ENCODE peak calls at places on chromosome 2, in seven cellular contexts. X is SK-N-SH, H is A549, V is sigmoid colon, O is HepG2, K is ovary, W is stomach. S is an unnamed sample.
A peak's percentile ranks its signal among the peaks of the same experiment; 100 is the strongest.

GRCh38 chr2:75516378-75517122 is 44.2 kb downstream of the EVA1A start:
- DNase-seq in X (no peak), H (no peak), V (no peak), O (peak; percentile 99), K (no peak), W (no peak), S (no peak)

GRCh38 chr2:46210063-46210462 is 87.1 kb upstream of the EPAS1 start:
- DNase-seq in X (no peak), H (no peak), V (no peak), O (no peak), K (no peak), W (no peak), S (no peak)

GRCh38 chr2:233995985-233996384 is 54.5 kb upstream of the SPP2 start:
- DNase-seq in X (no peak), H (no peak), V (no peak), O (no peak), K (no peak), W (no peak), S (no peak)

GRCh38 chr2:26685943-26686839 is 6.3 kb upstream of the KCNK3 start:
- DNase-seq in X (no peak), H (no peak), V (no peak), O (no peak), K (no peak), W (no peak), S (no peak)

GRCh38 chr2:154700142-154700541 is 1.6 kb downstream of the KCNJ3 start:
- DNase-seq in X (no peak), H (no peak), V (no peak), O (no peak), K (no peak), W (no peak), S (no peak)

GRCh38 chr2:101150306-101151140 is 659 bp downstream of the TBC1D8 start:
- DNase-seq in X (peak; percentile 78), H (no peak), V (peak; percentile 73), O (no peak), K (peak; percentile 30), W (peak; percentile 57), S (peak; percentile 56)

GRCh38 chr2:235300368-235301201 is 193.3 kb upstream of the AGAP1 start:
- DNase-seq in X (no peak), H (no peak), V (no peak), O (no peak), K (no peak), W (no peak), S (peak; percentile 61)

GRCh38 chr2:185132501-185133041 is 534.2 kb downstream of the ZNF804A start:
- DNase-seq in X (no peak), H (no peak), V (peak; percentile 62), O (no peak), K (no peak), W (no peak), S (peak; percentile 75)

GRCh38 chr2:180938419-180938818 is 42.0 kb upstream of the UBE2E3 start:
- DNase-seq in X (no peak), H (no peak), V (no peak), O (no peak), K (no peak), W (no peak), S (no peak)

GRCh38 chr2:44772670-44773378 is 168.7 kb upstream of the SIX3 start:
- DNase-seq in X (peak; percentile 88), H (no peak), V (no peak), O (no peak), K (no peak), W (no peak), S (no peak)

GRCh38 chr2:120223034-120223912 is at the start of gene TMEM185B:
- DNase-seq in X (peak; percentile 100), H (peak; percentile 82), V (peak; percentile 95), O (peak; percentile 59), K (peak; percentile 91), W (peak; percentile 92), S (peak; percentile 93)

GRCh38 chr2:70647873-70648481 is 94.4 kb upstream of the TGFA start:
- DNase-seq in X (peak; percentile 73), H (peak; percentile 48), V (no peak), O (peak; percentile 43), K (peak; percentile 39), W (peak; percentile 74), S (peak; percentile 60)

GRCh38 chr2:238669581-238670340 is 178.1 kb upstream of the TWIST2 start:
- DNase-seq in X (no peak), H (no peak), V (no peak), O (no peak), K (no peak), W (no peak), S (no peak)

GRCh38 chr2:120032297-120032696 is 19.4 kb downstream of the EPB41L5 start:
- DNase-seq in X (no peak), H (no peak), V (no peak), O (no peak), K (no peak), W (no peak), S (no peak)

GRCh38 chr2:159228006-159228655 is 58.4 kb downstream of the WDSUB1 start:
- DNase-seq in X (no peak), H (no peak), V (no peak), O (no peak), K (no peak), W (no peak), S (no peak)

GRCh38 chr2:85545780-85546240 is 6.8 kb downstream of the MAT2A start:
- DNase-seq in X (no peak), H (no peak), V (no peak), O (no peak), K (no peak), W (no peak), S (no peak)

GRCh38 chr2:180742809-180743208 is 237.6 kb upstream of the UBE2E3 start:
- DNase-seq in X (no peak), H (peak; percentile 13), V (no peak), O (peak; percentile 34), K (no peak), W (no peak), S (no peak)

GRCh38 chr2:174039551-174040416 is 74.6 kb upstream of the SP3 start:
- DNase-seq in X (peak; percentile 83), H (peak; percentile 62), V (peak; percentile 95), O (peak; percentile 88), K (peak; percentile 94), W (peak; percentile 89), S (peak; percentile 92)

GRCh38 chr2:159998236-159998635 is 64.2 kb downstream of the PLA2R1 start:
- DNase-seq in X (no peak), H (no peak), V (no peak), O (no peak), K (no peak), W (no peak), S (no peak)

GRCh38 chr2:191171291-191171690 is 20.5 kb upstream of the STAT4 start:
- DNase-seq in X (peak; percentile 20), H (no peak), V (no peak), O (no peak), K (no peak), W (no peak), S (no peak)

GRCh38 chr2:238256111-238256510 is 16.3 kb upstream of the HES6 start:
- DNase-seq in X (no peak), H (no peak), V (peak; percentile 52), O (no peak), K (no peak), W (no peak), S (no peak)

GRCh38 chr2:207304798-207305197 is 139.1 kb upstream of the KLF7 start:
- DNase-seq in X (no peak), H (no peak), V (no peak), O (no peak), K (no peak), W (no peak), S (no peak)

GRCh38 chr2:232997749-232998665 is 15.0 kb downstream of the NGEF start:
- DNase-seq in X (no peak), H (no peak), V (peak; percentile 52), O (no peak), K (no peak), W (no peak), S (no peak)

GRCh38 chr2:239727776-239728600 is 297.2 kb downstream of the NDUFA10 start:
- DNase-seq in X (no peak), H (no peak), V (peak; percentile 46), O (no peak), K (no peak), W (no peak), S (peak; percentile 68)

GRCh38 chr2:118833716-118834439 is 13.6 kb downstream of the EN1 start:
- DNase-seq in X (no peak), H (no peak), V (no peak), O (no peak), K (no peak), W (no peak), S (no peak)

DNA sequence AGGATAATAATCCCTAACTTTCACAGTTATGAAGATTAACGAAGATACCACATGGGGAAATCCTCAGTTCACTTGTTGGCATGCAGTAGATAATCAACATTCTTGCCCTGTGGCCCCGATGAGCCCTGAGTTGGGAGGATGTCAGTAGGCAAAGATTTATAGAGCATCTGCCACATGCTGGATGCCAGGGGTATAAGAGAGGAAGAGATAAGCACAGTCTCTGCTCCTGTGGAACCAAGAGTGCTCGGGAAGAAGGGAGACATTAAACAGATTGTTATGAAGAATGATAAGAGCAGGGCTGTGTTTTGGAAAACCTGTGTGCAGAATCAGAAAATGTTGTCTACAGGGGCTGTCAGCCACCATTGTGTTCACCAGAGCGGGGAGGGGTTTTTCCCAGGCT is 43.7 kb upstream of the KCNF1 start:
- DNase-seq in X (peak; percentile 86), H (no peak), V (no peak), O (no peak), K (no peak), W (no peak), S (no peak)
- H3K4me1 ChIP-seq in X (peaks cover 23% of the 10 kb centered on the region), H (no peaks in the 10 kb centered on the region), V (peaks cover 41% of the 10 kb centered on the region), O (no peaks in the 10 kb centered on the region), K (no peaks in the 10 kb centered on the region), W (no peaks in the 10 kb centered on the region), S (no peaks in the 10 kb centered on the region)

GRCh38 chr2:38551171-38551570 is 51.6 kb downstream of the HNRNPLL start:
- DNase-seq in X (no peak), H (no peak), V (no peak), O (no peak), K (no peak), W (no peak), S (no peak)

GRCh38 chr2:38551746-38552145 is 51.0 kb downstream of the HNRNPLL start:
- DNase-seq in X (no peak), H (no peak), V (no peak), O (no peak), K (no peak), W (no peak), S (no peak)

GRCh38 chr2:38549851-38550250 is 52.9 kb downstream of the HNRNPLL start:
- DNase-seq in X (no peak), H (no peak), V (no peak), O (no peak), K (no peak), W (no peak), S (no peak)

GRCh38 chr2:38553554-38553953 is 49.2 kb downstream of the HNRNPLL start:
- DNase-seq in X (no peak), H (no peak), V (no peak), O (no peak), K (no peak), W (no peak), S (no peak)

GRCh38 chr2:38552259-38552658 is 50.5 kb downstream of the HNRNPLL start:
- DNase-seq in X (no peak), H (no peak), V (no peak), O (no peak), K (no peak), W (no peak), S (no peak)
- TF ChIP-seq EP300 in X (no peak), H (no peak), V (no peak), O (no peak), K (no peak), W (no peak), S (no peak)

GRCh38 chr2:182559623-182560022 is 132.8 kb upstream of the PDE1A start:
- DNase-seq in X (no peak), H (no peak), V (no peak), O (no peak), K (no peak), W (no peak), S (no peak)
- H3K4me1 ChIP-seq in X (no peaks in the 10 kb centered on the region), H (peaks cover 9% of the 10 kb centered on the region), V (peaks cover 10% of the 10 kb centered on the region), O (no peaks in the 10 kb centered on the region), K (no peaks in the 10 kb centered on the region), W (no peaks in the 10 kb centered on the region), S (no peaks in the 10 kb centered on the region)

GRCh38 chr2:222518570-222519381 is 94.4 kb downstream of the SGPP2 start:
- DNase-seq in X (no peak), H (no peak), V (no peak), O (no peak), K (no peak), W (peak; percentile 28), S (no peak)
- TF ChIP-seq EP300 in X (no peak), H (no peak), V (no peak), O (no peak), K (no peak), W (no peak), S (no peak)

S was measured in upper lobe of left lung.